ENCODE peak calls at places on chromosomes 12 and 14, in nine cellular contexts. Z is lower lobe of right lung; S is CD8-positive, alpha-beta memory T cell; C is heart left ventricle; O is effector memory CD4-positive, alpha-beta T cell; P is CD8-positive, alpha-beta T cell; I is HCT116; A is transverse colon; V is spleen. Y is an unnamed sample.

GRCh38 chr14:77097006-77097688 is 911 bp upstream of the CIPC start:
- DNase-seq in Z (no peak), P (no peak), V (no peak), I (no peak), S (no peak), A (no peak), O (no peak), C (no peak), Y (no peak)

GRCh38 chr12:67276469-67276868 is 7.3 kb downstream of the CAND1 start:
- DNase-seq in P (no peak), O (no peak), A (no peak), C (no peak), Z (no peak), S (no peak), I (no peak), V (no peak), Y (no peak)

GRCh38 chr12:39341179-39341578 is 101.7 kb downstream of the KIF21A start:
- DNase-seq in A (no peak), I (no peak), V (no peak), C (no peak), P (no peak), Z (no peak), O (no peak), S (no peak), Y (no peak)

GRCh38 chr14:96139879-96140278 is 64.8 kb upstream of the BDKRB2 start:
- DNase-seq in Z (no peak), C (no peak), V (no peak), O (no peak), S (no peak), I (no peak), A (no peak), P (no peak), Y (no peak)

GRCh38 chr12:84661732-84662326 is 250.8 kb downstream of the SLC6A15 start:
- DNase-seq in S (no peak), Z (no peak), A (no peak), O (no peak), V (no peak), I (no peak), P (no peak), C (no peak), Y (no peak)

GRCh38 chr12:102879144-102879763 is 37.8 kb downstream of the PAH start:
- DNase-seq in Z (peak; percentile 52), C (no peak), O (no peak), A (no peak), P (no peak), S (no peak), I (peak; percentile 76), V (no peak), Y (no peak)

GRCh38 chr14:74391479-74391878 is 34.5 kb downstream of the SYNDIG1L start:
- DNase-seq in I (no peak), Z (peak; percentile 2), P (no peak), S (no peak), A (no peak), C (no peak), V (no peak), O (no peak), Y (no peak)

GRCh38 chr14:20417250-20418186 is 4.2 kb upstream of the TEP1 start:
- DNase-seq in Z (no peak), V (no peak), S (no peak), O (no peak), A (peak; percentile 22), C (no peak), I (no peak), P (no peak), Y (peak; percentile 7)

GRCh38 chr12:32583535-32583934 is 95.6 kb upstream of the DNM1L start:
- DNase-seq in V (no peak), A (no peak), Z (no peak), P (no peak), I (no peak), C (no peak), S (no peak), O (no peak), Y (no peak)

DNA sequence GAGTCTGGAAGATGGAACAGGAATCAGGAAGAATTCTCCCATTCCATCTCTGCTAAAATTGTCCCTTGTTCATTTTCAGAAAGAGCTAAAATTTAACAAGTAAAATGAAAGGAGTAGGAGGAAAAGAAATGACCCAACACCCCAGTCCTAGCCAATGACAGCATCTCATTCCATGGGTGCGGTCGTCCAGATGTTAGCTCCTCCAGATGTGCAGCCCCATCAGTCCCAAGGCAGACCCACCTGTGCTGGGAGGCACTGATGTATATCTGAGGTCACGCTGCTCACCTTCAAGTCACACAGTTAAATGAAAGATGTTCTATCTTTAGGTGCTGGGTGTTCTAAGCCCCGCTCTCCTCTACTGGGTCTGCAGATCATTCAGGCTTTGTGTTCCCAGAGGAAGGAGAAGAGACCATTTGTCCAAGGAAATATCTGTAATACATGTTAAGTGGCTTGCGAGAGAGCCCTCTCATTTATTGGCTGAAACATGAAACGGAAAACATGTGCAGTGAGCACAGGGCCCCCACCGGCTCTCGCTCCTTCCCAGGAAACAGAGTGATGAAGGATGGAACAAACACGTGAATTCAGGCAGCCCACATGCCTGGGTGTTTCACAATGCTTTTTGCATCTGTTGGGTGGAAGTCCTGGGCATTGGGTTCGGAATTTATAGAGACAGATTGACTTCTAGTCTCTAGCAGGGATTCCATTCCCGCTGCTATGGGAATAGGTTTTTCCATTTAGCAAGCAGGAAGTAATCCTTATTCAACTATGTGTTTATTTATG is 294.6 kb downstream of the NUAK1 start:
- DNase-seq in A (no peak), C (no peak), I (no peak), S (no peak), O (no peak), P (no peak), V (no peak), Z (no peak), Y (no peak)
- H3K4me1 ChIP-seq in A (no peaks in the 10 kb centered on the region), C (no peaks in the 10 kb centered on the region), I (no peaks in the 10 kb centered on the region), S (no peaks in the 10 kb centered on the region), O (no peaks in the 10 kb centered on the region), P (no peaks in the 10 kb centered on the region), V (no peaks in the 10 kb centered on the region), Z (peaks cover 6% of the 10 kb centered on the region), Y (no peaks in the 10 kb centered on the region)

GRCh38 chr14:68563256-68564131 is 229.4 kb downstream of the ZFP36L1 start:
- DNase-seq in O (no peak), C (no peak), P (no peak), A (no peak), I (no peak), V (no peak), S (no peak), Z (no peak), Y (no peak)

GRCh38 chr14:68568907-68569545 is 223.8 kb downstream of the ZFP36L1 start:
- DNase-seq in A (no peak), C (no peak), Z (no peak), S (no peak), V (no peak), O (no peak), P (no peak), I (no peak), Y (no peak)

GRCh38 chr14:68564236-68564825 is 228.5 kb downstream of the ZFP36L1 start:
- DNase-seq in S (no peak), A (no peak), P (no peak), V (no peak), C (no peak), O (no peak), I (no peak), Z (no peak), Y (no peak)

GRCh38 chr14:68564826-68565760 is 227.8 kb downstream of the ZFP36L1 start:
- DNase-seq in Z (no peak), O (no peak), S (no peak), I (no peak), V (no peak), P (no peak), A (no peak), C (no peak), Y (no peak)

DNA sequence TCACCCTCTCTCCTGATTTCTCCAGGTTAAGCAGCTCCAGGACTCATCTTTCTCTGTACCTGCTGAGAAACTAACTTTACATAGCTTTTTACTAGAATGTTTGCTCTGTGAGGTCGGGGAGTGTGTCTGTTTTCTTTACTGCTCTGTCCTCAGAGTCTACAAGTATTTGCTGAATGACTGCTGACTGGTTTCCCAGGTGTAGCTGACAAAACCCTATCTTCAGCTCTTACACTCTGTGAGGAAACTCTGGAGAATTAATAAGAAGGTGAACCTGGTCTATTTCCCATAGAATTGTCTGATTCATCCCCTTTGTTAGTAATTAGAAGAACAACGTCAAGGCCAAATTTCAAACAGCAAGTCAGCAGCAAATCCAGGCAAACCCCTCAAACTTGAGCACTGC is 226.8 kb downstream of the ZFP36L1 start:
- DNase-seq in C (no peak), Z (no peak), P (no peak), I (no peak), O (no peak), S (no peak), A (no peak), V (no peak), Y (no peak)
- H3K4me1 ChIP-seq in C (peaks cover 62% of the 10 kb centered on the region), Z (peaks cover 75% of the 10 kb centered on the region), P (peaks cover 35% of the 10 kb centered on the region), I (peaks cover 49% of the 10 kb centered on the region), O (peaks cover 10% of the 10 kb centered on the region), S (peaks cover 17% of the 10 kb centered on the region), A (peaks cover 3% of the 10 kb centered on the region), V (peaks cover 23% of the 10 kb centered on the region), Y (no peaks in the 10 kb centered on the region)

DNA sequence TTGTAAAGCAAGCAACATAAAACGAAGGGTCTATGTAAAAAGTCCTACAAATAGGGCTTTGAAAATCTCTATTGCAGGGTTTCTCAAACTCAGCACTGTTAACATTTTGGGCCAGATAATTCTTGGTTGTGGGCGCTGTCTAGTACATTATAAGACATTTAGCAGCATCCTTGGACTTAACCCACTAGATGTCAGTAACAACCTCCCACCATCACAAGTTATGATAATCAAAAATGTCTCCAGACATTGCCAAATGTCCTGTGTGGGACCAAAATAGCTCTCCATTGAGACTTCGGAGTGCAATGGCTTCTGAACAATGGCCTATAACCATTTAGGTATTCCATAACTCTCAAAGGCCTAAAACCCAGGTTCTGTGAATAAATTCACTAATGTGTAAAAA is 22.9 kb upstream of the DHRS7 start:
- DNase-seq in P (no peak), O (no peak), S (no peak), Z (no peak), I (no peak), C (no peak), A (no peak), V (no peak), Y (no peak)
- H3K4me1 ChIP-seq in P (peaks cover 4% of the 10 kb centered on the region), O (peaks cover 4% of the 10 kb centered on the region), S (peaks cover 6% of the 10 kb centered on the region), Z (peaks cover 4% of the 10 kb centered on the region), I (peaks cover 6% of the 10 kb centered on the region), C (no peaks in the 10 kb centered on the region), A (no peaks in the 10 kb centered on the region), V (peaks cover 3% of the 10 kb centered on the region), Y (peaks cover 5% of the 10 kb centered on the region)

GRCh38 chr14:71362282-71362681 is 455.0 kb downstream of the PCNX1 start:
- DNase-seq in Z (no peak), O (no peak), I (no peak), S (no peak), V (no peak), A (no peak), P (no peak), C (no peak), Y (no peak)
- H3K4me1 ChIP-seq in Z (peaks cover 24% of the 10 kb centered on the region), O (no peaks in the 10 kb centered on the region), I (no peaks in the 10 kb centered on the region), S (no peaks in the 10 kb centered on the region), V (peaks cover 37% of the 10 kb centered on the region), A (peaks cover 9% of the 10 kb centered on the region), P (no peaks in the 10 kb centered on the region), C (peaks cover 21% of the 10 kb centered on the region), Y (peaks cover 45% of the 10 kb centered on the region)

DNA sequence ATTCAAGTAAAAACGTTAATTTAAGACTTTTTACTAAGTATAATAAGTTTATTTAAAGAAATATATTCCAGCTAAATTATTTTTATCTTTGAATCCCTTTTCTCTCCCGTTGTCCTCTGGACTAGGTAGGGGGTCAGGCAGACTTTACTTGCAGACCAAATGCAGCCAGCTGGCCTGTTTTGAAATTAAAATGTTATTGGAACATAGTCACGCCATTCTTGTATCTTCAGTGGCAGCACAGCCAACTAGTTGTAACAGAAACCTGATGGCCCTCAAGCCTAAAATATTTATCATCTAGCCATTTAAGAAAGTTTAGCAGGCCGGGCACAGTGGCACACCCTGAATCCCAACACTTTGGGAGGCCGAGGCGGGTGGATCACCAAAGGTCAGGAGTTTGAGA is 52.7 kb downstream of the BCAT1 start:
- DNase-seq in C (no peak), A (no peak), Z (no peak), I (no peak), P (no peak), O (no peak), V (no peak), S (no peak), Y (no peak)
- H3K4me1 ChIP-seq in C (no peaks in the 10 kb centered on the region), A (no peaks in the 10 kb centered on the region), Z (peaks cover 28% of the 10 kb centered on the region), I (peaks cover 4% of the 10 kb centered on the region), P (no peaks in the 10 kb centered on the region), O (no peaks in the 10 kb centered on the region), V (no peaks in the 10 kb centered on the region), S (no peaks in the 10 kb centered on the region), Y (no peaks in the 10 kb centered on the region)

Y was measured in RWPE2.